ENCODE peak calls at places on chromosomes 7 and 10, in ten cellular contexts. L is GM12878; P is fibroblast of lung; Q is CD4-positive, alpha-beta memory T cell; J is tibial artery; U is CD8-positive, alpha-beta memory T cell; E is GM23248; K is heart right ventricle; B is BE2C; S is foreskin keratinocyte. N is an unnamed sample.

GRCh38 chr7:30226593-30227268 is 57.7 kb upstream of the ZNRF2 start:
- DNase-seq in J (no peak), E (no peak), Q (no peak), U (no peak), S (no peak), P (no peak), L (no peak), K (no peak), B (peak; percentile 47), N (peak; percentile 66)

GRCh38 chr7:116674508-116675173 is 2.6 kb downstream of the MET start:
- DNase-seq in L (no peak), Q (no peak), B (no peak), J (no peak), E (peak; percentile 67), S (peak; percentile 72), U (no peak), K (no peak), P (peak; percentile 83), N (no peak)

GRCh38 chr7:585229-585711 is 65.6 kb upstream of the PDGFA start:
- DNase-seq in L (peak; percentile 43), J (no peak), E (peak; percentile 10), K (no peak), P (no peak), B (no peak), Q (no peak), S (no peak), U (no peak), N (no peak)

GRCh38 chr10:89710748-89711147 is 9.4 kb downstream of the KIF20B start:
- DNase-seq in J (no peak), U (no peak), Q (no peak), E (no peak), P (peak; percentile 6), K (no peak), S (no peak), L (no peak), B (no peak), N (no peak)

GRCh38 chr10:78212134-78212785 is 178.6 kb downstream of the RPS24 start:
- DNase-seq in J (no peak), P (peak; percentile 30), K (peak; percentile 30), E (peak; percentile 35), Q (no peak), U (no peak), B (peak; percentile 74), S (no peak), L (no peak), N (no peak)

GRCh38 chr7:107392811-107393210 is 77.0 kb upstream of the GPR22 start:
- DNase-seq in B (no peak), J (no peak), U (no peak), L (no peak), E (no peak), Q (no peak), K (no peak), S (no peak), P (no peak), N (no peak)

GRCh38 chr10:21531164-21531563 is 2.9 kb upstream of the MLLT10 start:
- DNase-seq in Q (no peak), U (no peak), J (no peak), E (peak; percentile 68), S (no peak), L (no peak), B (no peak), P (peak; percentile 80), K (no peak), N (no peak)

GRCh38 chr7:2609001-2609411 is 22.8 kb upstream of the TTYH3 start:
- DNase-seq in U (no peak), Q (peak; percentile 17), B (no peak), E (peak; percentile 31), K (no peak), L (no peak), P (no peak), J (no peak), S (no peak), N (peak; percentile 75)

GRCh38 chr10:97683556-97684357 is 3.3 kb downstream of the AVPI1 start:
- DNase-seq in U (no peak), B (peak; percentile 51), K (no peak), S (no peak), Q (no peak), E (peak; percentile 71), J (peak; percentile 44), L (no peak), P (peak; percentile 51), N (peak; percentile 64)

GRCh38 chr10:132337019-132337418 is 5.0 kb downstream of the LRRC27 start:
- DNase-seq in S (no peak), J (no peak), P (peak; percentile 43), L (no peak), U (no peak), B (no peak), E (peak; percentile 55), K (no peak), Q (no peak), N (peak; percentile 63)

GRCh38 chr10:35191523-35191922 is 64.9 kb downstream of the CREM start:
- DNase-seq in Q (no peak), U (no peak), B (no peak), J (peak; percentile 48), E (peak; percentile 59), K (peak; percentile 69), S (no peak), P (peak; percentile 29), L (no peak), N (no peak)

GRCh38 chr7:157404845-157405481 is 68.2 kb downstream of the DNAJB6 start:
- DNase-seq in B (peak; percentile 83), U (no peak), Q (no peak), P (peak; percentile 91), E (peak; percentile 98), S (peak; percentile 74), K (no peak), L (no peak), J (no peak), N (no peak)

GRCh38 chr7:110759069-110759468 is 331.9 kb upstream of the LRRN3 start:
- DNase-seq in Q (no peak), S (no peak), E (no peak), J (no peak), P (no peak), L (no peak), K (no peak), U (no peak), B (no peak), N (no peak)

GRCh38 chr7:105245398-105246099 is 143.2 kb downstream of the SRPK2 start:
- DNase-seq in B (no peak), Q (no peak), E (peak; percentile 14), U (no peak), K (peak; percentile 26), S (no peak), J (no peak), L (no peak), P (no peak), N (no peak)

GRCh38 chr7:130918129-130919052 is 184.4 kb upstream of the KLF14 start:
- DNase-seq in P (no peak), B (no peak), Q (no peak), S (no peak), K (no peak), U (no peak), E (no peak), J (no peak), L (no peak), N (no peak)
- H3K4me1 ChIP-seq in P (peaks cover 70% of the 10 kb centered on the region), B (peaks cover 3% of the 10 kb centered on the region), Q (peaks cover 100% of the 10 kb centered on the region), S (peaks cover 42% of the 10 kb centered on the region), K (peaks cover 36% of the 10 kb centered on the region), U (peaks cover 62% of the 10 kb centered on the region), E (peaks cover 95% of the 10 kb centered on the region), J (peaks cover 4% of the 10 kb centered on the region), L (peaks cover 40% of the 10 kb centered on the region), N (peaks cover 95% of the 10 kb centered on the region)

GRCh38 chr10:110502072-110502845 is 4.6 kb downstream of the DUSP5 start:
- DNase-seq in B (no peak), S (no peak), L (no peak), E (no peak), U (no peak), Q (no peak), J (no peak), P (no peak), K (no peak), N (no peak)
- H3K4me1 ChIP-seq in B (peaks cover 44% of the 10 kb centered on the region), S (peaks cover 30% of the 10 kb centered on the region), L (peaks cover 49% of the 10 kb centered on the region), E (peaks cover 57% of the 10 kb centered on the region), U (peaks cover 71% of the 10 kb centered on the region), Q (peaks cover 80% of the 10 kb centered on the region), J (no peaks in the 10 kb centered on the region), P (peaks cover 34% of the 10 kb centered on the region), K (peaks cover 82% of the 10 kb centered on the region), N (peaks cover 70% of the 10 kb centered on the region)

DNA sequence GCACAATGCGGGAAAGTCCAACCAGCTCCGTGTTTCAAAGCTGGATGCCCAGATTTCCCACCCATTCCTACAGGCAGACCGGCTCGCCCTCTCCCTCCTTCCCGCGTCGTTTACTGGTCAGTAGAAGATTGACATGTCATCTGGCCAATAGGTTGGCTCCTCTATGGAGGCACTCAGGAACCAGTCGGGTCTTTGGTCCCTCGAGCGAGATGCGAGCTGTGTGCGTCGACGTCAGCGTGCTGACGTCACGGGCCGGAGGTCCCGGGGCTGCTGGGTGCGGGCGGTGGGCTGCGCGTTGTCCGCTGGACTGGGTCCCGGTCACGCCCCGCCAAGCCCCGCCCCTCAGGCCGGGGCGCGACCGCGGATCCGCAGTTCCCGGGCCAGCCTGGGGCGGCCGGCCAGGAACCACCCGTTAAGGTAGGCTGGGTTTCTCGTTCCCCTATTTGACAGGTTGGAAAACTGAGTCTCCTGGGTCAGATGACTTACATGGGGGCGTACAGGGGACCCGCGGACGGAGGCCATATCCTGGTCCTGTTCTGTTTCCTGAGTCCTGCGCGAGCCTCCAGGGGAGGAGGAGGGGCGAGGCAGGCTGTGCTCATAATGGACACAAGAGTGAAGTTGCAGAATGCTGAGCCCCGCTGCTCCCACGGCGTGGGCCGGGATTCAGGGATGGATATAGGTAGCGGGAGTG is at the start of gene STARD3NL:
- DNase-seq in S (peak; percentile 99), P (peak; percentile 100), J (peak; percentile 99), B (peak; percentile 99), L (peak; percentile 100), Q (peak; percentile 93), U (peak; percentile 82), E (peak; percentile 100), K (peak; percentile 100), N (peak; percentile 94)
- H3K4me1 ChIP-seq in S (peaks cover 4% of the 10 kb centered on the region), P (peaks cover 4% of the 10 kb centered on the region), J (no peaks in the 10 kb centered on the region), B (no peaks in the 10 kb centered on the region), L (no peaks in the 10 kb centered on the region), Q (peaks cover 27% of the 10 kb centered on the region), U (peaks cover 29% of the 10 kb centered on the region), E (peaks cover 29% of the 10 kb centered on the region), K (peaks cover 26% of the 10 kb centered on the region), N (peaks cover 4% of the 10 kb centered on the region)

GRCh38 chr10:124705817-124706461 is 38.2 kb downstream of the FAM53B start:
- DNase-seq in L (no peak), Q (no peak), B (no peak), E (no peak), J (no peak), S (no peak), U (no peak), K (no peak), P (no peak), N (peak; percentile 47)

GRCh38 chr10:124703778-124704427 is 40.3 kb downstream of the FAM53B start:
- DNase-seq in S (no peak), K (peak; percentile 86), E (no peak), L (no peak), Q (no peak), P (no peak), U (no peak), J (peak; percentile 60), B (no peak), N (peak; percentile 55)

GRCh38 chr10:124704428-124704805 is 39.8 kb downstream of the FAM53B start:
- DNase-seq in L (no peak), U (no peak), K (no peak), J (no peak), B (no peak), P (no peak), S (no peak), E (no peak), Q (no peak), N (no peak)

GRCh38 chr10:124706462-124706857 is 37.7 kb downstream of the FAM53B start:
- DNase-seq in E (no peak), B (no peak), S (no peak), K (no peak), U (no peak), P (no peak), L (no peak), J (no peak), Q (no peak), N (no peak)

GRCh38 chr10:124705021-124705740 is 39.0 kb downstream of the FAM53B start:
- DNase-seq in P (no peak), E (no peak), U (no peak), K (no peak), B (no peak), L (no peak), S (no peak), Q (no peak), J (no peak), N (no peak)
- H3K4me1 ChIP-seq in P (peaks cover 19% of the 10 kb centered on the region), E (no peaks in the 10 kb centered on the region), U (peaks cover 99% of the 10 kb centered on the region), K (peaks cover 98% of the 10 kb centered on the region), B (peaks cover 14% of the 10 kb centered on the region), L (peaks cover 17% of the 10 kb centered on the region), S (no peaks in the 10 kb centered on the region), Q (peaks cover 100% of the 10 kb centered on the region), J (peaks cover 3% of the 10 kb centered on the region), N (peaks cover 84% of the 10 kb centered on the region)

N was measured in Peyer's patch.